ENCODE peak calls at places on chromosomes 7 and 10, in seven cellular contexts. One of them, this sample, is unnamed.

GRCh38 chr10:84308481-84309304 is 19.7 kb upstream of the CCSER2 start:
- DNase-seq in astrocyte of the spinal cord: peak; percentile 89
- DNase-seq in prostate gland: peak; percentile 44
- DNase-seq in type B pancreatic cell: no peak
- DNase-seq in AG04449: peak; percentile 42
- DNase-seq in AG04450: peak; percentile 66
- DNase-seq in fibroblast of mammary gland: peak; percentile 19
- DNase-seq in this sample: no peak

GRCh38 chr7:5334671-5335070 is 51.9 kb downstream of the SLC29A4 start:
- DNase-seq in type B pancreatic cell: no peak
- DNase-seq in astrocyte of the spinal cord: no peak
- DNase-seq in prostate gland: no peak
- DNase-seq in AG04450: no peak
- DNase-seq in fibroblast of mammary gland: no peak
- DNase-seq in AG04449: no peak
- DNase-seq in this sample: no peak

GRCh38 chr7:111138196-111138569 is 47.3 kb downstream of the LRRN3 start:
- DNase-seq in fibroblast of mammary gland: peak; percentile 64
- DNase-seq in AG04449: no peak
- DNase-seq in type B pancreatic cell: no peak
- DNase-seq in prostate gland: peak; percentile 12
- DNase-seq in astrocyte of the spinal cord: peak; percentile 64
- DNase-seq in AG04450: no peak
- DNase-seq in this sample: peak; percentile 11

GRCh38 chr10:13973742-13974141 is 357.0 kb downstream of the FRMD4A start:
- DNase-seq in AG04449: peak; percentile 70
- DNase-seq in type B pancreatic cell: no peak
- DNase-seq in AG04450: no peak
- DNase-seq in prostate gland: no peak
- DNase-seq in fibroblast of mammary gland: peak; percentile 37
- DNase-seq in astrocyte of the spinal cord: no peak
- DNase-seq in this sample: no peak

GRCh38 chr10:43653746-43654145 is 5.1 kb upstream of the ZNF32 start:
- DNase-seq in type B pancreatic cell: no peak
- DNase-seq in AG04450: no peak
- DNase-seq in prostate gland: no peak
- DNase-seq in AG04449: no peak
- DNase-seq in fibroblast of mammary gland: peak; percentile 54
- DNase-seq in astrocyte of the spinal cord: no peak
- DNase-seq in this sample: no peak

GRCh38 chr7:156984209-156984891 is 26.1 kb downstream of the MNX1 start:
- DNase-seq in type B pancreatic cell: no peak
- DNase-seq in fibroblast of mammary gland: peak; percentile 85
- DNase-seq in AG04450: peak; percentile 8
- DNase-seq in prostate gland: no peak
- DNase-seq in AG04449: peak; percentile 17
- DNase-seq in astrocyte of the spinal cord: no peak
- DNase-seq in this sample: peak; percentile 37

GRCh38 chr10:97456034-97456685 is 10.2 kb downstream of the ZDHHC16 start:
- DNase-seq in AG04450: no peak
- DNase-seq in fibroblast of mammary gland: no peak
- DNase-seq in type B pancreatic cell: no peak
- DNase-seq in prostate gland: no peak
- DNase-seq in AG04449: no peak
- DNase-seq in astrocyte of the spinal cord: no peak
- DNase-seq in this sample: no peak

GRCh38 chr7:27191716-27192545 is 6.9 kb upstream of the HOXA11 start:
- DNase-seq in AG04449: no peak
- DNase-seq in type B pancreatic cell: no peak
- DNase-seq in fibroblast of mammary gland: no peak
- DNase-seq in prostate gland: peak; percentile 59
- DNase-seq in astrocyte of the spinal cord: no peak
- DNase-seq in AG04450: no peak
- DNase-seq in this sample: no peak

GRCh38 chr7:155725073-155725346 is 80.5 kb downstream of the RBM33 start:
- DNase-seq in type B pancreatic cell: no peak
- DNase-seq in fibroblast of mammary gland: no peak
- DNase-seq in AG04449: no peak
- DNase-seq in astrocyte of the spinal cord: no peak
- DNase-seq in prostate gland: no peak
- DNase-seq in AG04450: no peak
- DNase-seq in this sample: no peak

GRCh38 chr10:47303866-47304265 is 3.9 kb downstream of the GDF10 start:
- DNase-seq in AG04450: no peak
- DNase-seq in type B pancreatic cell: no peak
- DNase-seq in AG04449: no peak
- DNase-seq in fibroblast of mammary gland: no peak
- DNase-seq in prostate gland: no peak
- DNase-seq in astrocyte of the spinal cord: no peak
- DNase-seq in this sample: peak; percentile 47

GRCh38 chr10:11849908-11850307 is 26.8 kb downstream of the PROSER2 start:
- DNase-seq in astrocyte of the spinal cord: no peak
- DNase-seq in AG04449: no peak
- DNase-seq in prostate gland: no peak
- DNase-seq in fibroblast of mammary gland: peak; percentile 4
- DNase-seq in type B pancreatic cell: no peak
- DNase-seq in AG04450: no peak
- DNase-seq in this sample: no peak

GRCh38 chr10:99520040-99520803 is 12.5 kb upstream of the NKX2-3 start:
- DNase-seq in fibroblast of mammary gland: no peak
- DNase-seq in astrocyte of the spinal cord: no peak
- DNase-seq in type B pancreatic cell: no peak
- DNase-seq in prostate gland: no peak
- DNase-seq in AG04449: no peak
- DNase-seq in AG04450: no peak
- DNase-seq in this sample: no peak

GRCh38 chr7:135362871-135363270 is 129.2 kb downstream of the STRA8 start:
- DNase-seq in fibroblast of mammary gland: no peak
- DNase-seq in AG04449: no peak
- DNase-seq in type B pancreatic cell: no peak
- DNase-seq in astrocyte of the spinal cord: no peak
- DNase-seq in AG04450: no peak
- DNase-seq in prostate gland: no peak
- DNase-seq in this sample: no peak
- TF ChIP-seq CTCF in fibroblast of mammary gland: no peak
- TF ChIP-seq CTCF in AG04449: no peak
- TF ChIP-seq CTCF in type B pancreatic cell: peak; percentile 27
- TF ChIP-seq CTCF in astrocyte of the spinal cord: peak; percentile 13
- TF ChIP-seq CTCF in AG04450: peak; percentile 6
- TF ChIP-seq CTCF in prostate gland: no peak
- TF ChIP-seq CTCF in this sample: no peak

GRCh38 chr7:47580811-47581331 is 1.0 kb downstream of the TNS3 start:
- DNase-seq in AG04450: no peak
- DNase-seq in AG04449: no peak
- DNase-seq in prostate gland: no peak
- DNase-seq in astrocyte of the spinal cord: no peak
- DNase-seq in fibroblast of mammary gland: no peak
- DNase-seq in type B pancreatic cell: no peak
- DNase-seq in this sample: no peak
- TF ChIP-seq CTCF in AG04450: no peak
- TF ChIP-seq CTCF in AG04449: peak; percentile 8
- TF ChIP-seq CTCF in prostate gland: no peak
- TF ChIP-seq CTCF in astrocyte of the spinal cord: peak; percentile 31
- TF ChIP-seq CTCF in fibroblast of mammary gland: no peak
- TF ChIP-seq CTCF in type B pancreatic cell: no peak
- TF ChIP-seq CTCF in this sample: no peak

GRCh38 chr10:106917452-106918055 is 247.0 kb downstream of the SORCS1 start:
- DNase-seq in type B pancreatic cell: no peak
- DNase-seq in astrocyte of the spinal cord: no peak
- DNase-seq in AG04449: no peak
- DNase-seq in fibroblast of mammary gland: no peak
- DNase-seq in prostate gland: no peak
- DNase-seq in AG04450: no peak
- DNase-seq in this sample: peak; percentile 43
- TF ChIP-seq CTCF in type B pancreatic cell: no peak
- TF ChIP-seq CTCF in astrocyte of the spinal cord: no peak
- TF ChIP-seq CTCF in AG04449: no peak
- TF ChIP-seq CTCF in fibroblast of mammary gland: no peak
- TF ChIP-seq CTCF in prostate gland: no peak
- TF ChIP-seq CTCF in AG04450: no peak
- TF ChIP-seq CTCF in this sample: no peak

DNA sequence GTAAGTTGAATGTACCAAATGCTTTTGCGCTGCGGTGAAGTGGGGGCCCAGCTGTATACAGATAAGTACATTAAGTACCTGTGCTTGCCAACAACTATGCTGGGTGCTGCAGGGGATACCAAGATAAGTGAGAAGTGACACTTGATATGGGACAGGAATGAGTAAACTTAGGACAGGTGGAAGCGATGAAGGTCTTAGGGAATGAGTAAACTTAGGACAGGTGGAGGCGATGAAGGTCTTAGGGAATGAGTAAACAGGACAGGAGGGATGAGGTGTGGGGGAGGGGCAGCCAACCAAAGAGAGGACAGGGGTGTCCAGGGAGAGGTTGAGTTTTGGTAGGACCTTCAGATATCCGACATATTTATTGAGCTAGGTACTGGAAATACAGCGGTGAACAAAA is 1.4 kb downstream of the MDH2 start:
- DNase-seq in prostate gland: no peak
- DNase-seq in AG04450: no peak
- DNase-seq in fibroblast of mammary gland: no peak
- DNase-seq in AG04449: no peak
- DNase-seq in astrocyte of the spinal cord: no peak
- DNase-seq in type B pancreatic cell: no peak
- DNase-seq in this sample: no peak
- TF ChIP-seq CTCF in prostate gland: no peak
- TF ChIP-seq CTCF in AG04450: no peak
- TF ChIP-seq CTCF in fibroblast of mammary gland: no peak
- TF ChIP-seq CTCF in AG04449: no peak
- TF ChIP-seq CTCF in astrocyte of the spinal cord: no peak
- TF ChIP-seq CTCF in type B pancreatic cell: no peak
- TF ChIP-seq CTCF in this sample: no peak

DNA sequence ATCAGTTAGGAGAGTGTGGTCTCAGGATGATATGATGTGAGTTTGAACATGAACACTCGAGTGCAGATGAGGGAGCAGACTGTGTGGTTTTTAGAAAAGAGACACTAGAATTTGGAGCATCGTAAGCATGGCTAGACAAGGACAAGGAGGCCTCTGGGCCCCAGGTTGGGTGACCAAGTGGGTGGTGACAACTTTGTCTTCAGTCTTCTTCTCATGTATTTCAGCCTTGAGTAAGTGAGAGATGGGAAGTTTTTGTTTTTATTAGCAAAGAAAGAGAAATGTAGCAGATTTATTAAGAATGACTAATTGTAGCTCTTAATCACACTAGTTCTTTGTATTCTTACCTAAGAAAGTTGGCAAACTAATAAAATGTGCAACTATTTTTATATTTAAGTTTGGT is 16.3 kb downstream of the TES start:
- DNase-seq in fibroblast of mammary gland: peak; percentile 60
- DNase-seq in AG04449: no peak
- DNase-seq in type B pancreatic cell: no peak
- DNase-seq in prostate gland: no peak
- DNase-seq in AG04450: no peak
- DNase-seq in astrocyte of the spinal cord: no peak
- DNase-seq in this sample: no peak
- TF ChIP-seq CTCF in fibroblast of mammary gland: no peak
- TF ChIP-seq CTCF in AG04449: no peak
- TF ChIP-seq CTCF in type B pancreatic cell: no peak
- TF ChIP-seq CTCF in prostate gland: no peak
- TF ChIP-seq CTCF in AG04450: no peak
- TF ChIP-seq CTCF in astrocyte of the spinal cord: no peak
- TF ChIP-seq CTCF in this sample: no peak

GRCh38 chr7:73434701-73435069 is 1.1 kb downstream of the FZD9 start:
- DNase-seq in AG04450: no peak
- DNase-seq in fibroblast of mammary gland: no peak
- DNase-seq in AG04449: no peak
- DNase-seq in prostate gland: no peak
- DNase-seq in type B pancreatic cell: no peak
- DNase-seq in astrocyte of the spinal cord: no peak
- DNase-seq in this sample: no peak

GRCh38 chr7:73437091-73437490 is 3.5 kb downstream of the FZD9 start:
- DNase-seq in AG04450: no peak
- DNase-seq in fibroblast of mammary gland: no peak
- DNase-seq in AG04449: no peak
- DNase-seq in type B pancreatic cell: no peak
- DNase-seq in prostate gland: no peak
- DNase-seq in astrocyte of the spinal cord: no peak
- DNase-seq in this sample: no peak

GRCh38 chr7:73437699-73438416 is 4.3 kb downstream of the FZD9 start:
- DNase-seq in AG04450: no peak
- DNase-seq in fibroblast of mammary gland: no peak
- DNase-seq in AG04449: no peak
- DNase-seq in prostate gland: no peak
- DNase-seq in astrocyte of the spinal cord: no peak
- DNase-seq in type B pancreatic cell: no peak
- DNase-seq in this sample: no peak

GRCh38 chr7:73435471-73436009 is 2.0 kb downstream of the FZD9 start:
- DNase-seq in fibroblast of mammary gland: no peak
- DNase-seq in type B pancreatic cell: no peak
- DNase-seq in prostate gland: no peak
- DNase-seq in AG04449: no peak
- DNase-seq in AG04450: no peak
- DNase-seq in astrocyte of the spinal cord: no peak
- DNase-seq in this sample: no peak

DNA sequence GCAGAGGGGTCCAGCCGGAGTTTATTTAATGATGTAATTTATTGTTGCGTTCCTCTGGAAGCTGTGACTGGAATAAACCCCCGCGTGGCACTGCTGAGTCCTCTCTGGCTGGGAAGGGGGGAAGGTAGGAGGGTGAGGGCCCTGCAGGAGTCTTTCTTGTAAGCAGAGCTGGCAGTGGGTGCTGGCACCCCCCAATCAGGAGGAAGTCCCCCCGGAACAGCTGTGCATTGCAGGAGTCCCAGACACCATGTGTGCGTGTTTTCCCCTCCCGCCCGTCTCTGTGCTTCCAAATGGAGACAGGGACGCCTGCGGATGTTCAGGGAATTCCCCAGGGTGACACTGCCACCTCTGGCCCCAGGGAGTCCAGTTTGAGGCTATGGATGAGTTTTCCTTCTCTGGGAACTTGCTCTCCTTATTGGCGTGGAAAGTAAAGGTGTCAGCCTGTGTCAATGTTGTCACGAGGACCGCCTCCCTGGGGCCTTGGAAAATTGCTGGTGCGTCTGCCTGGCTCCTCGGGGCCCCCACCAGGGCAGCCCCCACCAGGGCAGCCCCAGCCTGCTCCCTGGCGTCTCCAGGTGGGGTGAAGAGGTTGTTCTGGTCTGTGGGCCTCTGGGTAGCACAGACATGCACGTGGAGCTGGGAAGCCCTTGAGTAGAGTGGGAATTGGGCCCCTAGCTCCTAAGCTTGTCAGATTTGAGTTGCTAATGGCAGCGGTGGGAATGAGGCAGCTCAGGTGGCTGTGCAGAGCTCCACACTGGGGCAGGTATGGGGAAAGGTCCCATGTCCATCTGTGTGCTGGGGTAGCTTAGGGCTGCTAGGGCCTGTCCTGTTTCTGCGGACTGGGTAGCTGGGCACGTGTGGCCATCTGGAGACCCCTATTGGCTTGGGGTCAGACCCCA is 2.7 kb downstream of the FZD9 start:
- DNase-seq in prostate gland: no peak
- DNase-seq in AG04449: no peak
- DNase-seq in AG04450: no peak
- DNase-seq in astrocyte of the spinal cord: peak; percentile 28
- DNase-seq in type B pancreatic cell: no peak
- DNase-seq in fibroblast of mammary gland: no peak
- DNase-seq in this sample: no peak
- TF ChIP-seq CTCF in prostate gland: no peak
- TF ChIP-seq CTCF in AG04449: no peak
- TF ChIP-seq CTCF in AG04450: no peak
- TF ChIP-seq CTCF in astrocyte of the spinal cord: no peak
- TF ChIP-seq CTCF in type B pancreatic cell: no peak
- TF ChIP-seq CTCF in fibroblast of mammary gland: no peak
- TF ChIP-seq CTCF in this sample: no peak

This sample was measured in body of pancreas.